ENCODE peak calls at places on chromosomes 6 and 20, in six cellular contexts. G is Panc1, I is GM12878, X is choroid plexus epithelial cell, Z is pancreas, U is A549. T is an unnamed sample.

GRCh38 chr6:139364302-139364981 is 10.0 kb downstream of the CITED2 start:
- DNase-seq in Z (no peak), G (no peak), X (peak), U (peak), I (peak), T (peak)

GRCh38 chr20:45153147-45153546 is 21.6 kb upstream of the PI3 start:
- DNase-seq in I (no peak), Z (no peak), X (no peak), G (no peak), U (no peak), T (no peak)

GRCh38 chr6:17638212-17638611 is 38.1 kb downstream of the FAM8A1 start:
- DNase-seq in I (no peak), U (no peak), X (peak), G (no peak), Z (no peak), T (no peak)

GRCh38 chr6:81787313-81788068 is 35.0 kb upstream of the TENT5A start:
- DNase-seq in X (peak), G (no peak), I (no peak), Z (no peak), U (peak), T (peak)

GRCh38 chr6:28258877-28259777 is at the start of gene NKAPL:
- DNase-seq in Z (peak), X (peak), U (no peak), I (no peak), G (no peak), T (no peak)

GRCh38 chr6:45816674-45817297 is 198.9 kb downstream of the CLIC5 start:
- DNase-seq in Z (no peak), G (no peak), X (peak), U (no peak), I (no peak), T (no peak)

GRCh38 chr20:55579802-55580201 is 425.5 kb downstream of the CBLN4 start:
- DNase-seq in I (no peak), X (no peak), U (no peak), Z (no peak), G (no peak), T (no peak)

GRCh38 chr6:2514965-2515543 is 235.7 kb downstream of the MYLK4 start:
- DNase-seq in Z (no peak), G (no peak), X (no peak), I (no peak), U (peak), T (no peak)

GRCh38 chr6:11918739-11919605 is 93.1 kb upstream of the HIVEP1 start:
- DNase-seq in Z (no peak), G (no peak), X (no peak), I (no peak), U (no peak), T (no peak)

GRCh38 chr20:19885981-19886665 is 128.1 kb downstream of the RIN2 start:
- DNase-seq in G (no peak), U (peak), X (no peak), Z (peak), I (no peak), T (no peak)

GRCh38 chr20:5770240-5770986 is 20.2 kb downstream of the SHLD1 start:
- DNase-seq in G (no peak), U (no peak), Z (no peak), X (peak), I (no peak), T (no peak)

GRCh38 chr6:134477991-134478635 is 160.2 kb upstream of the SGK1 start:
- DNase-seq in X (peak), Z (no peak), G (no peak), I (no peak), U (no peak), T (peak)

GRCh38 chr6:78810146-78810545 is 57.2 kb upstream of the IRAK1BP1 start:
- DNase-seq in Z (no peak), I (no peak), U (peak), G (no peak), X (peak), T (peak)

GRCh38 chr6:44667226-44667625 is 279.7 kb downstream of the CDC5L start:
- DNase-seq in X (peak), G (no peak), I (no peak), U (no peak), Z (no peak), T (peak)

DNA sequence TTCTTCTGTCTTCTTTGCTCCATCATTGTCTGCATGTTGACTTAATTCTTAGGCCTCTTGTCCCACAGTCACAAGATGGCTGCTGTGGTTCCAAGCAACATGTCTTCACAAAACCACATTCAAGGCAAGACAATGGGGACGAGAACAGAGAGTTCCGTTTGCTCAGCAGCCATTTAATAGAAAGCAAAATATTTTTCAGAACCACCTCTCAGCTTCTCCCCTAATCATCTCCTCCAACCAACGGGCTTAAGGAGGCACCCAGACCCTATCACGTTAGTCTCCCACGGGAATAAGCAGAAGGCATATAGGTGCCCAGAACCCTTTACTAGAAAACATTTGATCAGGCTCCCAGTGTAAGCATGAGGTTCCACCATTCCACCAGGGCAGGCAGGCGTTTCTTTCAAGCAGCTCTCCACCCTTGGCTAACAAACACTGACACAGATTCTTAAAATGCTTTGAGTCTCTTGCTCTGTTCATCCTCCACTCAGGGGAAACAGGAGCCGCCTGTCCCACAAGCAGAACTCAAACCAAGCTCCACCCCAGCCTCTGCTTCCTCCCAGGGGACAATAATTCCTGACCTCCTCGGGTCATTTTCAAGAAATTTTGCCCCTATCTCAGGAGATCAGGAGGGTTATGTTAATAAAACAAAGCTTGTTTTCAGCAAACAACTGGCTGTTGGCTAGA is 19.0 kb downstream of the BMP7 start:
- DNase-seq in Z (no peak), U (no peak), X (no peak), G (no peak), I (no peak), T (no peak)
- H3K4me3 ChIP-seq in Z (no peak), U (no peak), X (no peak), G (no peak), I (no peak), T (no peak)

DNA sequence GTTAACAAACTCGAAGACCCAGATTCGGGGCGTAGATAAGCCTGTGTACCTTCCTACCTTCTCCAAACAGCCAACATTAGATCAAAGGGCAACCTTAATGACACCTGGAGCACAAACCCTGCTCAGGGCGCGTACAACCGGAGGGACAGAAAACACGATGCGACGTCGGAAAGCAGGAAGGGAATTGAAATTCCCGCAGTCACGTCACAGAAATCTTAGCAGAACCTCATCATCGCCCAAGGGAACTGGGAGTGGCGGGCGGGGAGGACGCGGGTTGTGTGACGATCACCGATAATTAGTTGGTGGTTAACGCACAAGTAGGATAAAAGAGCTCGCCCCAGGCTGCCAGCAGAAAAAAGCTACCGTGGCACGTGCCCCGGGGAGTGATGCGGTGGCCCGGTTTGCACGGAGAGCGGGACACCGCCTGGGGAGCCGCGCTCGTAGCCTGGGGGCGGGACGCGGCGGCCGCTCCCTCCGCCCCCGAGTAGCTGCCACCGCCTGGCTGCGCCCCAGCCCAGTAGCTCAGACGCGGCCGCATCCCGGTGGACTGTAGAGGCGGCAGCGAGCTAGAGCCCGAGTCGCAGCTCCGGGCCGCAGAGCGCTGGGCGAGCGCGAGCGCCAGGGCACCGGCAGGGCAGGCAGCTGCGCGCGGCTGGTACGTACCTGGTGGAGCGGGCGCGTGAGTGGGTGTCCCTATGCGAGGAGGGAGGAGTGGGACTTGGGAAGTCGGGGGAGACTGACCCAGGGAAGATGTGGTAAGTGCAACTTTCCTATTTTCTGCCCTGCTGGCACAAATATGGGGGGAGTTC is at the start of gene PKIB:
- DNase-seq in G (peak), Z (peak), U (peak), I (no peak), X (peak), T (peak)
- TF ChIP-seq CTCF in G (peak), Z (peak), U (peak), I (no peak), X (peak), T (peak)

GRCh38 chr6:146028835-146029572 is at the start of gene GRM1:
- DNase-seq in G (no peak), X (no peak), Z (no peak), U (no peak), I (no peak), T (no peak)
- H3K4me3 ChIP-seq in G (no peak), X (peak), Z (no peak), U (no peak), I (no peak), T (peak)

GRCh38 chr20:57330998-57331397 is 1.4 kb downstream of the SPO11 start:
- DNase-seq in X (no peak), U (no peak), Z (no peak), G (no peak), I (no peak), T (no peak)

GRCh38 chr20:57327820-57328219 is 1.8 kb upstream of the SPO11 start:
- DNase-seq in I (no peak), U (no peak), Z (no peak), X (no peak), G (no peak), T (no peak)

GRCh38 chr20:57326667-57327455 is 2.7 kb upstream of the SPO11 start:
- DNase-seq in G (no peak), X (no peak), U (no peak), I (no peak), Z (no peak), T (no peak)

GRCh38 chr20:57332105-57333089 is 2.8 kb downstream of the SPO11 start:
- DNase-seq in Z (no peak), G (no peak), I (no peak), X (no peak), U (no peak), T (no peak)

GRCh38 chr20:57329608-57330221 is at the start of gene SPO11:
- DNase-seq in I (no peak), G (no peak), X (no peak), U (no peak), Z (no peak), T (no peak)
- TF ChIP-seq CTCF in I (peak), G (peak), X (peak), U (no peak), Z (no peak), T (no peak)

DNA sequence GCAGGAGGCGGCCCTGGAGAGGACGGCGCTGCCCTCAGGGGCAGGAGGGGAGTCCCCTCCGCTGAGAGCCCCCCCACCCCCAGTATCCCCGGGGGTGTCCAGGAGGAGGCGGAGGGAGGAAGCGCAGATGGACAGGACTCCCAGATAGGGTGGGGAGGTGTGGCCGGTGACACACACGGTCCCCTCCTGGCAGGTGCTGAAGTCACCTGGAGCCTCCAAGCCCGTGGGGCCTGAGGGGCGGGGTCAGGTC is 1.4 kb downstream of the STMN3 start:
- DNase-seq in G (no peak), Z (peak), U (no peak), I (no peak), X (no peak), T (no peak)
- H3K4me3 ChIP-seq in G (peak), Z (no peak), U (peak), I (no peak), X (peak), T (peak)

DNA sequence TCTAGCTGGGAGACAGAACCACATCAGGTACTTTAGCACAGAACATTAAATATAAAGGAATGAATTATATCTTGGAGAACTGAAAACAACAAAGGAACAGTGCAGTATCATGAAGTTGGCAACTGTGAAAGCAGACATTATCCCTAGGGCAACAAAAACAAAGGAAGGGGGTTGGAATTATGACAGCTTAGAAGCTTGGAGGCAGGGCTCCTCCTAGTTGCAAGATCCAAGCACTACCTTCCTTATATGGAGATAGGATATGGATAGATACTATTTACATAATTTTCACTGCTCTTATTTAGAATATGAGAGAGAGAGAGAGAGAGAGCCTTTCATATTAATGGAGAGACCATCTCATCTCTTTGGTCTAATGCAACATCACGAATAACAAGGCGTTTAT is 27.0 kb downstream of the TMEM14A start:
- DNase-seq in X (peak), G (no peak), Z (no peak), I (no peak), U (no peak), T (no peak)
- TF ChIP-seq CTCF in X (peak), G (no peak), Z (no peak), I (no peak), U (no peak), T (peak)